ENCODE peak calls at places on chromosomes 4 and X, in eight cellular contexts. One of them, this sample, is unnamed. For H3K4me1, the result is how much of the 10 kb centered on the place peaks cover.

GRCh38 chr4:21476753-21477152 is 471.8 kb downstream of the KCNIP4 start:
- DNase-seq in body of pancreas: no peak
- DNase-seq in osteoblast: no peak
- DNase-seq in CD8-positive, alpha-beta T cell: no peak
- DNase-seq in DND-41: peak
- DNase-seq in heart right ventricle: no peak
- DNase-seq in mesendoderm: peak
- DNase-seq in neural progenitor cell: peak
- DNase-seq in this sample: no peak

GRCh38 chrX:42694260-42694815 is 83.6 kb downstream of the PPP1R2C start:
- DNase-seq in heart right ventricle: no peak
- DNase-seq in CD8-positive, alpha-beta T cell: no peak
- DNase-seq in body of pancreas: no peak
- DNase-seq in mesendoderm: no peak
- DNase-seq in osteoblast: no peak
- DNase-seq in DND-41: no peak
- DNase-seq in neural progenitor cell: no peak
- DNase-seq in this sample: no peak

GRCh38 chrX:8984231-8984630 is 49.7 kb downstream of the FAM9B start:
- DNase-seq in mesendoderm: no peak
- DNase-seq in body of pancreas: no peak
- DNase-seq in CD8-positive, alpha-beta T cell: no peak
- DNase-seq in heart right ventricle: no peak
- DNase-seq in DND-41: no peak
- DNase-seq in osteoblast: no peak
- DNase-seq in neural progenitor cell: no peak
- DNase-seq in this sample: no peak

GRCh38 chr4:10115657-10116624 is 658 bp downstream of the WDR1 start:
- DNase-seq in neural progenitor cell: peak
- DNase-seq in CD8-positive, alpha-beta T cell: peak
- DNase-seq in mesendoderm: peak
- DNase-seq in osteoblast: peak
- DNase-seq in DND-41: peak
- DNase-seq in heart right ventricle: no peak
- DNase-seq in body of pancreas: peak
- DNase-seq in this sample: peak

GRCh38 chrX:48939417-48940228 is 17.8 kb downstream of the OTUD5 start:
- DNase-seq in heart right ventricle: no peak
- DNase-seq in DND-41: no peak
- DNase-seq in CD8-positive, alpha-beta T cell: peak
- DNase-seq in mesendoderm: no peak
- DNase-seq in body of pancreas: no peak
- DNase-seq in neural progenitor cell: no peak
- DNase-seq in osteoblast: no peak
- DNase-seq in this sample: peak

GRCh38 chr4:105490523-105490922 is 16.7 kb upstream of the PPA2 start:
- DNase-seq in neural progenitor cell: no peak
- DNase-seq in mesendoderm: no peak
- DNase-seq in osteoblast: no peak
- DNase-seq in body of pancreas: no peak
- DNase-seq in CD8-positive, alpha-beta T cell: no peak
- DNase-seq in heart right ventricle: no peak
- DNase-seq in DND-41: no peak
- DNase-seq in this sample: no peak

GRCh38 chrX:71616672-71617529 is 1.4 kb downstream of the CXCR3 start:
- DNase-seq in osteoblast: peak
- DNase-seq in neural progenitor cell: no peak
- DNase-seq in body of pancreas: no peak
- DNase-seq in mesendoderm: peak
- DNase-seq in DND-41: peak
- DNase-seq in CD8-positive, alpha-beta T cell: peak
- DNase-seq in heart right ventricle: no peak
- DNase-seq in this sample: peak

GRCh38 chr4:38889143-38889542 is 21.5 kb downstream of the FAM114A1 start:
- DNase-seq in body of pancreas: no peak
- DNase-seq in DND-41: no peak
- DNase-seq in osteoblast: peak
- DNase-seq in mesendoderm: no peak
- DNase-seq in neural progenitor cell: no peak
- DNase-seq in heart right ventricle: no peak
- DNase-seq in CD8-positive, alpha-beta T cell: no peak
- DNase-seq in this sample: no peak

GRCh38 chr4:111127842-111128241 is 505.0 kb upstream of the PITX2 start:
- DNase-seq in body of pancreas: no peak
- DNase-seq in osteoblast: no peak
- DNase-seq in heart right ventricle: no peak
- DNase-seq in CD8-positive, alpha-beta T cell: no peak
- DNase-seq in DND-41: no peak
- DNase-seq in neural progenitor cell: no peak
- DNase-seq in mesendoderm: no peak
- DNase-seq in this sample: no peak

GRCh38 chrX:39813631-39814246 is 284.0 kb downstream of the BCOR start:
- DNase-seq in body of pancreas: peak
- DNase-seq in neural progenitor cell: no peak
- DNase-seq in CD8-positive, alpha-beta T cell: no peak
- DNase-seq in DND-41: no peak
- DNase-seq in heart right ventricle: peak
- DNase-seq in osteoblast: peak
- DNase-seq in mesendoderm: no peak
- DNase-seq in this sample: no peak

GRCh38 chr4:137393043-137393442 is 139.3 kb downstream of the PCDH18 start:
- DNase-seq in DND-41: no peak
- DNase-seq in CD8-positive, alpha-beta T cell: no peak
- DNase-seq in heart right ventricle: no peak
- DNase-seq in mesendoderm: peak
- DNase-seq in osteoblast: no peak
- DNase-seq in body of pancreas: no peak
- DNase-seq in neural progenitor cell: peak
- DNase-seq in this sample: no peak

GRCh38 chr4:174284181-174284886 is 623 bp downstream of the CEP44 start:
- DNase-seq in mesendoderm: peak
- DNase-seq in osteoblast: peak
- DNase-seq in body of pancreas: no peak
- DNase-seq in heart right ventricle: no peak
- DNase-seq in DND-41: no peak
- DNase-seq in neural progenitor cell: peak
- DNase-seq in CD8-positive, alpha-beta T cell: no peak
- DNase-seq in this sample: peak

GRCh38 chr4:27010334-27010940 is 149.8 kb downstream of the STIM2 start:
- DNase-seq in heart right ventricle: peak
- DNase-seq in body of pancreas: peak
- DNase-seq in mesendoderm: peak
- DNase-seq in DND-41: peak
- DNase-seq in osteoblast: no peak
- DNase-seq in CD8-positive, alpha-beta T cell: peak
- DNase-seq in neural progenitor cell: peak
- DNase-seq in this sample: peak

GRCh38 chr4:88653371-88653946 is 44.2 kb downstream of the NAP1L5 start:
- DNase-seq in osteoblast: no peak
- DNase-seq in neural progenitor cell: no peak
- DNase-seq in DND-41: no peak
- DNase-seq in body of pancreas: no peak
- DNase-seq in mesendoderm: no peak
- DNase-seq in CD8-positive, alpha-beta T cell: no peak
- DNase-seq in heart right ventricle: no peak
- DNase-seq in this sample: no peak

GRCh38 chr4:165085946-165086345 is 26.7 kb downstream of the TMEM192 start:
- DNase-seq in neural progenitor cell: no peak
- DNase-seq in body of pancreas: no peak
- DNase-seq in DND-41: no peak
- DNase-seq in CD8-positive, alpha-beta T cell: no peak
- DNase-seq in osteoblast: no peak
- DNase-seq in mesendoderm: no peak
- DNase-seq in heart right ventricle: no peak
- DNase-seq in this sample: no peak

GRCh38 chr4:184514121-184514988 is 40.0 kb upstream of the IRF2 start:
- DNase-seq in mesendoderm: peak
- DNase-seq in DND-41: no peak
- DNase-seq in neural progenitor cell: peak
- DNase-seq in heart right ventricle: peak
- DNase-seq in CD8-positive, alpha-beta T cell: no peak
- DNase-seq in body of pancreas: peak
- DNase-seq in osteoblast: peak
- DNase-seq in this sample: no peak

GRCh38 chr4:183563874-183564273 is 59.0 kb downstream of the ING2 start:
- DNase-seq in CD8-positive, alpha-beta T cell: no peak
- DNase-seq in osteoblast: peak
- DNase-seq in neural progenitor cell: no peak
- DNase-seq in body of pancreas: no peak
- DNase-seq in mesendoderm: peak
- DNase-seq in heart right ventricle: no peak
- DNase-seq in DND-41: no peak
- DNase-seq in this sample: no peak

GRCh38 chr4:47831026-47831689 is 6.7 kb downstream of the CORIN start:
- DNase-seq in neural progenitor cell: no peak
- DNase-seq in body of pancreas: no peak
- DNase-seq in mesendoderm: no peak
- DNase-seq in osteoblast: no peak
- DNase-seq in DND-41: no peak
- DNase-seq in heart right ventricle: no peak
- DNase-seq in CD8-positive, alpha-beta T cell: no peak
- DNase-seq in this sample: no peak

GRCh38 chr4:8329859-8330761 is 60.6 kb downstream of the HTRA3 start:
- DNase-seq in mesendoderm: no peak
- DNase-seq in body of pancreas: peak
- DNase-seq in osteoblast: peak
- DNase-seq in heart right ventricle: no peak
- DNase-seq in CD8-positive, alpha-beta T cell: no peak
- DNase-seq in DND-41: no peak
- DNase-seq in neural progenitor cell: no peak
- DNase-seq in this sample: no peak

GRCh38 chr4:184515606-184516005 is 41.3 kb upstream of the IRF2 start:
- DNase-seq in heart right ventricle: no peak
- DNase-seq in DND-41: no peak
- DNase-seq in CD8-positive, alpha-beta T cell: no peak
- DNase-seq in neural progenitor cell: no peak
- DNase-seq in osteoblast: no peak
- DNase-seq in mesendoderm: no peak
- DNase-seq in body of pancreas: no peak
- DNase-seq in this sample: no peak

GRCh38 chrX:76433219-76433618 is 5.7 kb downstream of the MAGEE1 start:
- DNase-seq in neural progenitor cell: peak
- DNase-seq in osteoblast: no peak
- DNase-seq in DND-41: no peak
- DNase-seq in heart right ventricle: no peak
- DNase-seq in mesendoderm: no peak
- DNase-seq in CD8-positive, alpha-beta T cell: no peak
- DNase-seq in body of pancreas: no peak
- DNase-seq in this sample: no peak

DNA sequence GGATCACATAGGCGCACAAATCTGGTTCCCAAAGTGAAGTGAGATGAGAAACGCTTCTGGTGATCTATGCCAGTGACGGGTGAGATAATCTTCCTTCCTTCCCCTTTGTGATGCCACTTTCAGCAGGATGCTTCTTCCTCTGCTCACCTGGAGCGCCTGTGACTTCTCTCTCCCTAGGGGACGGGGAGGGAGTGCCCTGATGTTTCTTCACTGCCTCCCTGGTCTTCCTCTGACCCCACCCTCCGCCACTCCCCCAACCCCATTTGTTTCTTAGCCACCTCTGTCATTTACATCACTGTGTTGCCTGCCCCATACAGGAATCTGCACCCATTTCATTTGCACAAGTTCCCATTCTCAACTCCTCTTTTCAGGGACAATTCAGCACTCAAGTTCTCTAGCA is 139.0 kb upstream of the MID1 start:
- DNase-seq in heart right ventricle: no peak
- DNase-seq in body of pancreas: no peak
- DNase-seq in mesendoderm: peak
- DNase-seq in osteoblast: no peak
- DNase-seq in CD8-positive, alpha-beta T cell: no peak
- DNase-seq in DND-41: peak
- DNase-seq in neural progenitor cell: no peak
- DNase-seq in this sample: no peak
- H3K4me1 ChIP-seq in heart right ventricle: under half
- H3K4me1 ChIP-seq in body of pancreas: under half
- H3K4me1 ChIP-seq in mesendoderm: under half
- H3K4me1 ChIP-seq in osteoblast: under half
- H3K4me1 ChIP-seq in CD8-positive, alpha-beta T cell: under half
- H3K4me1 ChIP-seq in DND-41: under half
- H3K4me1 ChIP-seq in neural progenitor cell: under half
- H3K4me1 ChIP-seq in this sample: under half

GRCh38 chrX:153981771-153982533 is 9.4 kb downstream of the TMEM187 start:
- DNase-seq in neural progenitor cell: no peak
- DNase-seq in osteoblast: peak
- DNase-seq in heart right ventricle: peak
- DNase-seq in CD8-positive, alpha-beta T cell: peak
- DNase-seq in body of pancreas: no peak
- DNase-seq in DND-41: peak
- DNase-seq in mesendoderm: no peak
- DNase-seq in this sample: peak
- H3K27ac ChIP-seq in neural progenitor cell: no peak
- H3K27ac ChIP-seq in osteoblast: no peak
- H3K27ac ChIP-seq in heart right ventricle: no peak
- H3K27ac ChIP-seq in CD8-positive, alpha-beta T cell: peak
- H3K27ac ChIP-seq in body of pancreas: peak
- H3K27ac ChIP-seq in DND-41: peak
- H3K27ac ChIP-seq in mesendoderm: no peak
- H3K27ac ChIP-seq in this sample: peak

GRCh38 chr4:54228563-54229501 is at the start of gene PDGFRA:
- DNase-seq in osteoblast: peak
- DNase-seq in heart right ventricle: peak
- DNase-seq in CD8-positive, alpha-beta T cell: no peak
- DNase-seq in mesendoderm: peak
- DNase-seq in DND-41: no peak
- DNase-seq in body of pancreas: no peak
- DNase-seq in neural progenitor cell: peak
- DNase-seq in this sample: no peak
- H3K4me1 ChIP-seq in osteoblast: under half
- H3K4me1 ChIP-seq in heart right ventricle: half or more
- H3K4me1 ChIP-seq in CD8-positive, alpha-beta T cell: half or more
- H3K4me1 ChIP-seq in mesendoderm: under half
- H3K4me1 ChIP-seq in DND-41: under half
- H3K4me1 ChIP-seq in body of pancreas: half or more
- H3K4me1 ChIP-seq in neural progenitor cell: under half
- H3K4me1 ChIP-seq in this sample: under half

GRCh38 chr4:53122280-53123116 is 243.4 kb downstream of the SCFD2 start:
- DNase-seq in CD8-positive, alpha-beta T cell: no peak
- DNase-seq in DND-41: no peak
- DNase-seq in body of pancreas: no peak
- DNase-seq in heart right ventricle: no peak
- DNase-seq in mesendoderm: no peak
- DNase-seq in neural progenitor cell: no peak
- DNase-seq in osteoblast: no peak
- DNase-seq in this sample: no peak

GRCh38 chr4:53119685-53120084 is 246.2 kb downstream of the SCFD2 start:
- DNase-seq in CD8-positive, alpha-beta T cell: no peak
- DNase-seq in DND-41: no peak
- DNase-seq in mesendoderm: peak
- DNase-seq in osteoblast: peak
- DNase-seq in body of pancreas: no peak
- DNase-seq in neural progenitor cell: peak
- DNase-seq in heart right ventricle: no peak
- DNase-seq in this sample: no peak

GRCh38 chr4:53123171-53123570 is 242.7 kb downstream of the SCFD2 start:
- DNase-seq in mesendoderm: no peak
- DNase-seq in body of pancreas: no peak
- DNase-seq in heart right ventricle: no peak
- DNase-seq in DND-41: no peak
- DNase-seq in osteoblast: no peak
- DNase-seq in CD8-positive, alpha-beta T cell: no peak
- DNase-seq in neural progenitor cell: no peak
- DNase-seq in this sample: no peak

GRCh38 chr4:53120801-53121200 is 245.1 kb downstream of the SCFD2 start:
- DNase-seq in neural progenitor cell: no peak
- DNase-seq in mesendoderm: no peak
- DNase-seq in DND-41: no peak
- DNase-seq in osteoblast: no peak
- DNase-seq in body of pancreas: no peak
- DNase-seq in CD8-positive, alpha-beta T cell: no peak
- DNase-seq in heart right ventricle: no peak
- DNase-seq in this sample: no peak

GRCh38 chr4:53121304-53121865 is 244.5 kb downstream of the SCFD2 start:
- DNase-seq in CD8-positive, alpha-beta T cell: no peak
- DNase-seq in body of pancreas: no peak
- DNase-seq in neural progenitor cell: no peak
- DNase-seq in heart right ventricle: no peak
- DNase-seq in osteoblast: no peak
- DNase-seq in mesendoderm: no peak
- DNase-seq in DND-41: no peak
- DNase-seq in this sample: no peak
- H3K27ac ChIP-seq in CD8-positive, alpha-beta T cell: no peak
- H3K27ac ChIP-seq in body of pancreas: no peak
- H3K27ac ChIP-seq in neural progenitor cell: no peak
- H3K27ac ChIP-seq in heart right ventricle: peak
- H3K27ac ChIP-seq in osteoblast: no peak
- H3K27ac ChIP-seq in mesendoderm: no peak
- H3K27ac ChIP-seq in DND-41: no peak
- H3K27ac ChIP-seq in this sample: no peak

This sample was measured in CD4-positive, alpha-beta memory T cell.